ENCODE peak calls at places on chromosomes 16 and 17, in six cellular contexts. I, J, B, T, X and N are unnamed samples.

GRCh38 chr16:15970743-15971434 is 21.5 kb downstream of the ABCC1 start:
- DNase-seq in B (peak; percentile 94), X (no peak), J (no peak), I (no peak), T (no peak), N (no peak)

GRCh38 chr16:19182487-19182886 is 14.4 kb downstream of the SYT17 start:
- DNase-seq in X (no peak), J (no peak), B (no peak), T (no peak), I (no peak), N (no peak)

GRCh38 chr16:12901597-12902436 is at the start of gene SHISA9:
- DNase-seq in T (no peak), J (no peak), I (no peak), X (no peak), B (no peak), N (no peak)

GRCh38 chr17:39763046-39763800 is 25.5 kb downstream of the GRB7 start:
- DNase-seq in I (no peak), T (no peak), X (no peak), J (no peak), B (no peak), N (no peak)

GRCh38 chr17:54967621-54968258 is 714 bp downstream of the COX11 start:
- DNase-seq in X (peak; percentile 45), B (no peak), I (no peak), T (no peak), J (peak; percentile 83), N (no peak)

GRCh38 chr16:51402239-51402638 is 251.2 kb upstream of the SALL1 start:
- DNase-seq in B (no peak), I (no peak), J (no peak), T (no peak), X (no peak), N (no peak)

GRCh38 chr16:79182618-79183017 is 417.9 kb downstream of the MAF start:
- DNase-seq in T (no peak), J (no peak), B (no peak), X (no peak), I (no peak), N (no peak)

GRCh38 chr17:55577687-55578086 is 66.4 kb upstream of the SMIM36 start:
- DNase-seq in B (no peak), I (no peak), T (no peak), J (no peak), X (no peak), N (peak; percentile 58)

GRCh38 chr17:27294689-27295630 is 1.0 kb downstream of the WSB1 start:
- DNase-seq in T (peak; percentile 89), I (peak; percentile 81), X (peak; percentile 92), B (no peak), J (peak; percentile 31), N (peak; percentile 77)

GRCh38 chr16:66521227-66521626 is 28.7 kb downstream of the TK2 start:
- DNase-seq in X (no peak), T (no peak), J (no peak), I (no peak), B (no peak), N (no peak)

GRCh38 chr17:44604149-44605115 is 47.1 kb downstream of the FZD2 start:
- DNase-seq in T (no peak), J (no peak), X (no peak), B (no peak), I (no peak), N (no peak)

GRCh38 chr17:61968757-61969156 is 41.0 kb upstream of the INTS2 start:
- DNase-seq in T (no peak), B (no peak), X (no peak), I (no peak), J (no peak), N (no peak)

GRCh38 chr17:32953062-32953461 is 25.1 kb downstream of the TMEM98 start:
- DNase-seq in T (no peak), J (no peak), I (no peak), X (no peak), B (no peak), N (no peak)

GRCh38 chr17:7889166-7889584 is 586 bp downstream of the CHD3 start:
- DNase-seq in B (no peak), X (peak; percentile 92), T (peak; percentile 99), I (peak; percentile 95), J (peak; percentile 85), N (peak; percentile 95)
- TF ChIP-seq CTCF in B (peak; percentile 40), X (no peak), T (peak; percentile 60), I (peak; percentile 39), J (peak; percentile 44), N (peak; percentile 63)

GRCh38 chr17:16377804-16378400 is 3.0 kb upstream of the UBB start:
- DNase-seq in X (peak; percentile 68), B (no peak), T (no peak), J (peak; percentile 58), I (no peak), N (no peak)
- TF ChIP-seq POLR2A in X (no peak), B (no peak), T (no peak), J (no peak), I (no peak), N (no peak)

DNA sequence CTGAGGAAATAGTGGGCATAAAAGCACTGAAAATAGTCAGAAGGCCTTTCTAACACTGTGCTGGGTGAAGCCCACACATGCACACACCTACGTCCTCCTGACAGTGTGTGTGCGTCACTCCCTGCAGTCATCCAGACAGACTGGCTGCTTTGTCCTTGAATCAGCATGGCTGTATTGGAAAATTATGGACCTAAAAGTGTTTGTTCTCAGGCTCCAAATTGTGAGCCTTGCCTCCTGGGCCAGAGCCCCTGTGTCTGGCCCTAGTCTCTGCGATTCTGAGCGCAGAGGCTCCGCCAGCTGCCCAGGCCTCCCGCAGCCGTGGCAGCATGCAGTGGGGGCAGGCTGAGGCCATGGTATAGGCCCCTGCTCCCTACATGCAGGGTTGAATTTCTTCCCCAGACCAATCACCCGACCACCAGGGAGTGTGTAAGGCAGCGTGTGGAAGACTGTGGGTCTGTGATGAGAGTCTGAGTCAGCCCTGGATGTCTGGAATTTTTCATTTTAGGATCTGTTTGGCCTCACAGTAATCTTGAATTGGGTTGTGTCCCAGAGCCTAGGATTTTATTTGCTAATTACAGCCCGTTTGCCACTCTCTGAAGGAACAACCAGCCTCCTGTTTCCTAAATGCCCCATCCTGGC is 166.8 kb downstream of the LGALS9B start:
- DNase-seq in X (no peak), J (no peak), I (peak; percentile 69), B (no peak), T (peak; percentile 76), N (peak; percentile 66)
- TF ChIP-seq CTCF in X (no peak), J (no peak), I (no peak), B (no peak), T (no peak), N (no peak)

GRCh38 chr16:716250-716607 is 1.3 kb downstream of the METRN start:
- DNase-seq in J (peak; percentile 80), X (peak; percentile 77), B (no peak), T (no peak), I (no peak), N (no peak)
- TF ChIP-seq POLR2A in J (no peak), X (no peak), B (no peak), T (no peak), I (no peak), N (no peak)

GRCh38 chr17:33976816-33977215 is 278.3 kb upstream of the CCL2 start:
- DNase-seq in B (no peak), I (no peak), X (no peak), J (no peak), T (no peak), N (no peak)
- TF ChIP-seq CTCF in B (no peak), I (no peak), X (no peak), J (no peak), T (no peak), N (no peak)

DNA sequence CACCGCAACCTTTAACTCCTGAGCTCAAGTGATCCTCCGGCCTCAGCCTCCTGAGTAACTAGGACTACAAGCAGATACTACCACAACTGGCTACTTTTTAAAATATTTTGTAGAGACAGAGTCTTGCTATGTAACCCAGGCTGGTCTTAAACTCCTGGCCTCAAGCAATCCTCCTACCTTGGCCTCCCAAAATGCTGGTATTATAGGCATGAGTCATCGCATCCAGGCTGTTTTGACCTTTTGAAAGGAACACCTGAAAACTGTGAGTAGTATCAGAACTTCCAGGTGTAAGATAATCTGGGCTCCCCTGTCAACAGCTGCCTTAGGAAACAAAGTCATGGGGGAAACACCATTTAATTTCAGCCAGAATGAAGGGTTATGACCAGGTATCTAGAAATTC is 77.5 kb downstream of the CYTH1 start:
- DNase-seq in T (no peak), J (no peak), I (no peak), B (no peak), X (no peak), N (no peak)
- TF ChIP-seq POLR2A in T (no peak), J (no peak), I (no peak), B (no peak), X (no peak), N (no peak)